ENCODE peak calls at places on chromosome 11, in nine cellular contexts. X is AG10803; O is upper lobe of right lung; G is foreskin fibroblast; T is MM.1S; Y is CD8-positive, alpha-beta T cell; F is fibroblast of pulmonary artery; K is cardiac fibroblast; Z is colonic mucosa. A is an unnamed sample.

GRCh38 chr11:16280256-16280682 is 76.1 kb downstream of the SOX6 start:
- DNase-seq in Z (peak; percentile 93), Y (no peak), O (no peak), T (no peak), G (no peak), X (no peak), F (peak; percentile 6), K (peak; percentile 16), A (no peak)

GRCh38 chr11:284081-285020 is 4.6 kb upstream of the PGGHG start:
- DNase-seq in G (no peak), X (no peak), K (no peak), T (no peak), O (peak; percentile 63), F (no peak), Z (no peak), Y (peak; percentile 21), A (no peak)

GRCh38 chr11:33391893-33392251 is 134.7 kb downstream of the HIPK3 start:
- DNase-seq in G (no peak), K (no peak), Z (no peak), T (no peak), Y (no peak), O (no peak), X (no peak), F (no peak), A (no peak)

GRCh38 chr11:123544631-123545375 is 109.6 kb downstream of the SCN3B start:
- DNase-seq in G (no peak), Z (no peak), T (no peak), K (no peak), O (no peak), F (no peak), X (no peak), Y (no peak), A (no peak)

GRCh38 chr11:17014774-17015638 is 792 bp upstream of the PLEKHA7 start:
- DNase-seq in O (no peak), X (no peak), Y (no peak), F (peak; percentile 5), Z (peak; percentile 69), G (peak; percentile 50), T (peak; percentile 71), K (peak; percentile 85), A (peak; percentile 23)

GRCh38 chr11:67117176-67117575 is 1.9 kb upstream of the KDM2A start:
- DNase-seq in T (no peak), Y (no peak), K (no peak), F (no peak), Z (no peak), X (no peak), O (no peak), G (no peak), A (peak; percentile 13)

GRCh38 chr11:3840289-3840869 is 380 bp downstream of the RHOG start:
- DNase-seq in T (no peak), G (peak; percentile 29), K (no peak), O (no peak), Y (peak; percentile 59), F (no peak), Z (no peak), X (no peak), A (peak; percentile 19)

GRCh38 chr11:66981976-66982578 is 7.0 kb downstream of the C11orf86 start:
- DNase-seq in G (peak; percentile 97), F (peak; percentile 90), Y (peak; percentile 42), T (peak; percentile 50), Z (peak; percentile 97), K (peak; percentile 95), X (peak; percentile 91), O (peak; percentile 78), A (peak; percentile 91)

GRCh38 chr11:108586600-108586999 is 7.0 kb downstream of the EXPH5 start:
- DNase-seq in G (no peak), Z (peak; percentile 45), X (no peak), K (no peak), T (no peak), O (no peak), Y (no peak), F (no peak), A (no peak)

GRCh38 chr11:95092549-95093324 is 3.1 kb downstream of the ENDOD1 start:
- DNase-seq in T (peak; percentile 35), Z (peak; percentile 83), Y (peak; percentile 24), G (peak; percentile 81), X (peak; percentile 47), F (peak; percentile 52), O (no peak), K (peak; percentile 78), A (peak; percentile 80)

GRCh38 chr11:100308202-100308601 is 378.9 kb upstream of the ARHGAP42 start:
- DNase-seq in Z (no peak), K (no peak), T (no peak), F (no peak), Y (no peak), G (no peak), X (no peak), O (no peak), A (no peak)

GRCh38 chr11:94895971-94896370 is 77.4 kb downstream of the CWC15 start:
- DNase-seq in F (peak; percentile 65), O (no peak), T (no peak), G (peak; percentile 74), K (peak; percentile 87), Y (no peak), X (peak; percentile 64), Z (no peak), A (peak; percentile 22)

GRCh38 chr11:133934599-133935550 is 21.9 kb downstream of the IGSF9B start:
- DNase-seq in Z (peak; percentile 47), K (peak; percentile 30), G (peak; percentile 16), O (no peak), Y (no peak), F (peak; percentile 62), X (peak; percentile 40), T (no peak), A (no peak)

GRCh38 chr11:12802418-12803085 is 128.3 kb downstream of the TEAD1 start:
- DNase-seq in T (no peak), F (peak; percentile 84), Y (no peak), Z (peak; percentile 89), O (peak; percentile 90), G (peak; percentile 78), K (peak; percentile 69), X (no peak), A (peak; percentile 89)

GRCh38 chr11:58575377-58576020 is at the start of gene LPXN:
- DNase-seq in Y (peak; percentile 60), F (peak; percentile 17), Z (no peak), G (peak; percentile 75), K (peak; percentile 79), X (peak; percentile 83), O (no peak), T (peak; percentile 78), A (no peak)

GRCh38 chr11:118956847-118957469 is 860 bp downstream of the UPK2 start:
- DNase-seq in F (no peak), T (no peak), G (no peak), O (no peak), Z (no peak), K (no peak), Y (no peak), X (no peak), A (no peak)
- TF ChIP-seq CTCF in F (no peak), T (no peak), G (no peak), O (no peak), Z (no peak), K (no peak), Y (peak; percentile 15), X (no peak), A (no peak)

GRCh38 chr11:6603287-6604080 is at the start of the genes ILK and RRP8:
- DNase-seq in T (peak; percentile 92), Y (peak; percentile 86), G (peak; percentile 97), O (peak; percentile 96), F (peak; percentile 92), K (peak; percentile 90), Z (peak; percentile 93), X (peak; percentile 87), A (peak; percentile 88)
- TF ChIP-seq CTCF in T (no peak), Y (no peak), G (no peak), O (peak; percentile 19), F (peak; percentile 10), K (peak; percentile 18), Z (no peak), X (peak; percentile 18), A (peak; percentile 22)

GRCh38 chr11:47248304-47248663 is 330 bp downstream of the ACP2 start:
- DNase-seq in O (no peak), T (peak; percentile 12), G (peak; percentile 70), X (peak; percentile 31), K (peak; percentile 53), Z (no peak), Y (no peak), F (peak; percentile 27), A (peak; percentile 44)

GRCh38 chr11:47251751-47252150 is 3.1 kb upstream of the ACP2 start:
- DNase-seq in Z (no peak), O (no peak), G (no peak), Y (no peak), T (no peak), K (no peak), F (no peak), X (no peak), A (no peak)

GRCh38 chr11:47247502-47247901 is 1.1 kb downstream of the ACP2 start:
- DNase-seq in K (no peak), G (no peak), F (no peak), X (no peak), Y (no peak), Z (no peak), O (no peak), T (no peak), A (no peak)

GRCh38 chr11:47249378-47249715 is 733 bp upstream of the ACP2 start:
- DNase-seq in K (no peak), G (no peak), F (no peak), O (no peak), Z (no peak), X (no peak), T (no peak), Y (no peak), A (no peak)

GRCh38 chr11:47248664-47249377 is at the start of gene ACP2:
- DNase-seq in O (peak; percentile 94), Y (peak; percentile 86), K (peak; percentile 92), G (peak; percentile 95), X (peak; percentile 87), T (peak; percentile 90), F (peak; percentile 91), Z (peak; percentile 92), A (peak; percentile 90)
- TF ChIP-seq CTCF in O (peak; percentile 5), Y (no peak), K (peak; percentile 20), G (no peak), X (peak; percentile 45), T (peak; percentile 39), F (peak; percentile 19), Z (no peak), A (peak; percentile 20)

DNA sequence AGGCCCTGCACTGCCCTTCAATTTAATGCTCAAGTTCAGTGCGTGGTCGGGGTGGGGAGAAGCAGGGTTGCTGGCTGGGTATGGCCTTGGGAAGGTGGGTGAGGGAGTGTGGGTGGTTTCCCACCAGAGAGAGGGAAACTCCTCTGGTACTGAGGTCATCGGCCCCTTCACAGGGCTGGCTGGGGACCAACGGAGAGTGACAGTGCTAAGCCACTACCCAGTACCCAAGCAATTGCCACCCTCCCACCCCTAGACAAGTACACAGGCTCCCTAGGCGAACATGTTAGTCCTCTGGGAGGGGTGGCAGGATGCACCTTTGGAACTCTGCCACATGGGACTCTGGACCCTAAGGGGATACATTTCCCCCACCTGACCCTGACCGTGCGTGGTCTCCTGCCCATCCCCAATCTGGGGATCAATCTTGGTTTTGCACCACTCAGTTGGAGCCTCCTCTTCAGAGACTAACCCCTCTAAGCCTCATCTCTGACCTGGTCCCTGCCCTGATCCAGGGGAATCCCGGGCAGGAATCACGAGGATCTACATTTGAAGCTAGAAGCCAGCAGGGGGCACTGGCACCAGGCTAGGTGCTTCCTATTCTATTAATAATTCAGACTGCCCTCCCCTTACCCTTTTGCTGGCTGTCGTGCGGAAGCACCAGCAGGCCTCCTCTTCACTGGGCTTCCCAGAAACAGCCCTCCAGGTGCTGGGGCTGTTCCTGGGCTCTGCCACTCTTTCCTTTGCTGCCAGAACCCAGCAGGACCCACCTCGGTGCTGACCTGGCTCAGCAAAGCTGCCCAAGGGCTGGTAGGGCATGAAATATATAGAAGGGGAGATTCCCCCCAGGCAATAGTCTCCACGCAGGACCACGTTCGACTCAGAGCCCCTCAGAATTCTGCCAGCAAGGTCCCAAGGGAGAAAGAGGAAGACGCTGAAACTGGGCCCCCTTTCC is 377.7 kb downstream of the TENM4 start:
- DNase-seq in T (no peak), K (peak; percentile 37), X (no peak), O (no peak), Y (no peak), Z (no peak), G (peak; percentile 54), F (peak; percentile 57), A (no peak)
- TF ChIP-seq CTCF in T (no peak), K (peak; percentile 42), X (peak; percentile 45), O (peak; percentile 30), Y (no peak), Z (no peak), G (peak; percentile 60), F (peak; percentile 62), A (peak; percentile 50)

A was measured in fibroblast of villous mesenchyme.